ENCODE peak calls at places on chromosomes 4 and X, in four cellular contexts. W, N, U and Q are unnamed samples.
A peak's percentile ranks its signal among the peaks of the same experiment; 100 is the strongest.

GRCh38 chr4:140875751-140876389 is 119.7 kb upstream of the TBC1D9 start:
- DNase-seq in W (no peak), N (no peak), U (no peak), Q (no peak)

GRCh38 chr4:82125170-82125862 is 248.5 kb downstream of the HNRNPD start:
- DNase-seq in W (no peak), N (no peak), U (no peak), Q (no peak)

GRCh38 chrX:33188286-33188685 is 23.1 kb downstream of the DMD start:
- DNase-seq in W (no peak), N (no peak), U (no peak), Q (no peak)

GRCh38 chr4:25350561-25350960 is 26.5 kb upstream of the ANAPC4 start:
- DNase-seq in W (peak; percentile 7), N (no peak), U (no peak), Q (no peak)

GRCh38 chrX:47068214-47068613 is 10.0 kb upstream of the RGN start:
- DNase-seq in W (no peak), N (no peak), U (no peak), Q (no peak)

GRCh38 chr4:80035336-80035735 is 37.7 kb downstream of the ANTXR2 start:
- DNase-seq in W (no peak), N (no peak), U (no peak), Q (no peak)

GRCh38 chr4:4594531-4594930 is 52.7 kb upstream of the STX18 start:
- DNase-seq in W (no peak), N (no peak), U (no peak), Q (no peak)

GRCh38 chr4:22372958-22373357 is 142.9 kb downstream of the ADGRA3 start:
- DNase-seq in W (no peak), N (no peak), U (no peak), Q (no peak)

GRCh38 chrX:48751343-48751742 is 10.2 kb upstream of the GLOD5 start:
- DNase-seq in W (no peak), N (no peak), U (no peak), Q (no peak)

GRCh38 chr4:7186081-7186480 is 6.3 kb upstream of the SORCS2 start:
- DNase-seq in W (no peak), N (no peak), U (no peak), Q (no peak)

GRCh38 chr4:102575369-102576129 is 74.4 kb downstream of the NFKB1 start:
- DNase-seq in W (no peak), N (no peak), U (no peak), Q (no peak)

GRCh38 chr4:67632492-67632891 is 68.5 kb downstream of the UBA6 start:
- DNase-seq in W (no peak), N (no peak), U (no peak), Q (no peak)

GRCh38 chr4:154407483-154407882 is 84.1 kb downstream of the DCHS2 start:
- DNase-seq in W (no peak), N (no peak), U (no peak), Q (no peak)

GRCh38 chrX:54482839-54483593 is 13.0 kb downstream of the FGD1 start:
- DNase-seq in W (no peak), N (no peak), U (no peak), Q (no peak)

GRCh38 chr4:19592391-19592790 is 659.3 kb upstream of the SLIT2 start:
- DNase-seq in W (no peak), N (no peak), U (no peak), Q (peak; percentile 20)

GRCh38 chr4:167282171-167282864 is 48.0 kb upstream of the SPOCK3 start:
- DNase-seq in W (no peak), N (no peak), U (no peak), Q (peak; percentile 46)

GRCh38 chrX:19807414-19807813 is 80.0 kb downstream of the SH3KBP1 start:
- DNase-seq in W (no peak), N (no peak), U (no peak), Q (no peak)

GRCh38 chrX:19810370-19810769 is 77.0 kb downstream of the SH3KBP1 start:
- DNase-seq in W (no peak), N (no peak), U (no peak), Q (no peak)

GRCh38 chrX:19814240-19814639 is 73.2 kb downstream of the SH3KBP1 start:
- DNase-seq in W (no peak), N (no peak), U (no peak), Q (no peak)

GRCh38 chrX:19811807-19812604 is 75.4 kb downstream of the SH3KBP1 start:
- DNase-seq in W (no peak), N (no peak), U (peak; percentile 89), Q (peak; percentile 62)

DNA sequence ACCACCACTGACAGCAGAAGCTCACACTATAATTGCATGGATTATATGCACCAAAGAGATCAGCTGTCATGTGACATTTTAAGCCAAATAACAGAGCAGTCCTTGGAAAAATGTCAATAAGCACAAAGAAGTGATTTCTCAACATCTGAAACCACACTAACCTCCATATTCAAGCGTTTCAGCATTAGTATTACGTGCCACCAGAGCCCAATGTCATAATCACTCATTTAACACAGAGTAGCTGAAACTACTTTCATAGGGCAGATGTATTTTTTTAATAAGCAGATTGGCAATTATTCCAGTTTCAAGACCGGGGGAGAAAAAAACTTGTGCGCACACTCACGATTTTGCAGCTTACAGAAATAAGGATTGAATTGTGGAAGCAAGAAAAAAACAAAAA is 76.6 kb downstream of the SH3KBP1 start:
- DNase-seq in W (no peak), N (no peak), U (peak; percentile 88), Q (peak; percentile 37)
- TF ChIP-seq CTCF in W (no peak), N (no peak), U (no peak), Q (no peak)

GRCh38 chr4:130563185-130563890 is 1467.4 kb downstream of the C4orf33 start:
- DNase-seq in W (no peak), N (peak; percentile 20), U (peak; percentile 88), Q (peak; percentile 87)
- H3K4me3 ChIP-seq in W (peak overlapping the region; percentile 41), N (peak overlapping the region; percentile 39), U (peak overlapping the region; percentile 12), Q (peak overlapping the region; percentile 44)

GRCh38 chr4:127188847-127189246 is 443.9 kb upstream of the INTU start:
- DNase-seq in W (no peak), N (no peak), U (peak; percentile 56), Q (peak; percentile 12)
- TF ChIP-seq CTCF in W (no peak), N (peak; percentile 32), U (peak; percentile 29), Q (no peak)

GRCh38 chr4:91984466-91984865 is 319.3 kb upstream of the GRID2 start:
- DNase-seq in W (no peak), N (no peak), U (no peak), Q (no peak)

GRCh38 chr4:91990726-91991125 is 313.0 kb upstream of the GRID2 start:
- DNase-seq in W (no peak), N (no peak), U (no peak), Q (no peak)

GRCh38 chr4:91989914-91990313 is 313.9 kb upstream of the GRID2 start:
- DNase-seq in W (no peak), N (no peak), U (no peak), Q (no peak)
- H3K4me3 ChIP-seq in W (no peak overlapping the region), N (no peak overlapping the region), U (no peak overlapping the region), Q (no peak overlapping the region)